ENCODE peak calls at places on chromosomes 7 and 10, in eight cellular contexts. P is GM06990, V is IMR-90, X is colonic mucosa, K is WERI-Rb-1, J is aorta, H is adrenal gland, U is endothelial cell of umbilical vein. R is an unnamed sample.

GRCh38 chr10:30190831-30191552 is 131.6 kb upstream of the JCAD start:
- DNase-seq in P (no peak), V (no peak), X (no peak), K (no peak), J (no peak), H (no peak), U (no peak), R (no peak)

GRCh38 chr7:53473371-53473770 is 437.9 kb downstream of the POM121L12 start:
- DNase-seq in P (no peak), V (no peak), X (no peak), K (no peak), J (no peak), H (no peak), U (no peak), R (no peak)

GRCh38 chr10:74586088-74586585 is 240.3 kb upstream of the KAT6B start:
- DNase-seq in P (peak; percentile 45), V (peak; percentile 23), X (no peak), K (peak; percentile 19), J (no peak), H (peak; percentile 27), U (peak; percentile 39), R (no peak)

GRCh38 chr7:129752760-129753159 is 141.2 kb downstream of the NRF1 start:
- DNase-seq in P (no peak), V (no peak), X (no peak), K (no peak), J (no peak), H (no peak), U (no peak), R (no peak)

GRCh38 chr10:110430369-110431273 is 67.1 kb upstream of the DUSP5 start:
- DNase-seq in P (no peak), V (no peak), X (no peak), K (no peak), J (no peak), H (no peak), U (no peak), R (peak; percentile 34)

GRCh38 chr7:116967254-116967922 is 14.1 kb downstream of the ST7 start:
- DNase-seq in P (no peak), V (no peak), X (no peak), K (no peak), J (no peak), H (no peak), U (no peak), R (no peak)

GRCh38 chr7:119090851-119091250 is 866.3 kb downstream of the ANKRD7 start:
- DNase-seq in P (no peak), V (no peak), X (no peak), K (no peak), J (no peak), H (no peak), U (no peak), R (no peak)

GRCh38 chr10:112115781-112116385 is 67.7 kb downstream of the GPAM start:
- DNase-seq in P (no peak), V (peak; percentile 18), X (peak; percentile 32), K (peak; percentile 56), J (no peak), H (peak; percentile 44), U (peak; percentile 27), R (no peak)

GRCh38 chr7:150417863-150418262 is 32.6 kb upstream of the GIMAP8 start:
- DNase-seq in P (no peak), V (no peak), X (peak; percentile 12), K (no peak), J (no peak), H (no peak), U (no peak), R (no peak)

GRCh38 chr10:47243356-47243755 is 56.6 kb upstream of the GDF10 start:
- DNase-seq in P (no peak), V (no peak), X (no peak), K (no peak), J (no peak), H (no peak), U (no peak), R (no peak)

GRCh38 chr10:103493911-103494877 is 689 bp downstream of the NEURL1 start:
- DNase-seq in P (peak; percentile 47), V (no peak), X (no peak), K (peak; percentile 29), J (no peak), H (no peak), U (no peak), R (peak; percentile 83)

GRCh38 chr7:23298141-23298851 is 843 bp upstream of the MALSU1 start:
- DNase-seq in P (no peak), V (peak; percentile 72), X (no peak), K (peak; percentile 48), J (no peak), H (no peak), U (no peak), R (peak; percentile 13)

GRCh38 chr10:93804200-93804599 is 46.5 kb downstream of the LGI1 start:
- DNase-seq in P (no peak), V (no peak), X (no peak), K (no peak), J (no peak), H (no peak), U (no peak), R (no peak)

GRCh38 chr10:28532223-28532508 is 752 bp upstream of the WAC start:
- DNase-seq in P (no peak), V (no peak), X (peak; percentile 52), K (no peak), J (peak; percentile 82), H (peak; percentile 59), U (no peak), R (no peak)

GRCh38 chr7:13282377-13282980 is 595.0 kb downstream of the ARL4A start:
- DNase-seq in P (no peak), V (peak; percentile 54), X (no peak), K (no peak), J (no peak), H (no peak), U (peak; percentile 30), R (no peak)

GRCh38 chr7:159149488-159149887 is 4.8 kb upstream of the VIPR2 start:
- DNase-seq in P (no peak), V (no peak), X (no peak), K (no peak), J (no peak), H (no peak), U (no peak), R (no peak)

GRCh38 chr7:116726713-116727431 is 54.9 kb downstream of the MET start:
- DNase-seq in P (no peak), V (no peak), X (no peak), K (peak; percentile 56), J (no peak), H (no peak), U (no peak), R (no peak)

GRCh38 chr7:130884437-130885417 is 150.7 kb upstream of the KLF14 start:
- DNase-seq in P (no peak), V (no peak), X (peak; percentile 51), K (no peak), J (no peak), H (no peak), U (no peak), R (no peak)
- H3K36me3 ChIP-seq in P (peaks cover 44% of the 10 kb centered on the region), V (peaks cover 78% of the 10 kb centered on the region), X (peaks cover 4% of the 10 kb centered on the region), K (no peaks in the 10 kb centered on the region), J (peaks cover 4% of the 10 kb centered on the region), H (peaks cover 35% of the 10 kb centered on the region), U (peaks cover 39% of the 10 kb centered on the region), R (no peaks in the 10 kb centered on the region)

GRCh38 chr10:18583575-18584270 is 67.7 kb downstream of the NSUN6 start:
- DNase-seq in P (no peak), V (no peak), X (no peak), K (no peak), J (no peak), H (no peak), U (peak; percentile 7), R (no peak)
- H3K36me3 ChIP-seq in P (peaks cover 8% of the 10 kb centered on the region), V (peaks cover 14% of the 10 kb centered on the region), X (no peaks in the 10 kb centered on the region), K (no peaks in the 10 kb centered on the region), J (no peaks in the 10 kb centered on the region), H (no peaks in the 10 kb centered on the region), U (no peaks in the 10 kb centered on the region), R (no peaks in the 10 kb centered on the region)

GRCh38 chr7:99624487-99624886 is 7.7 kb downstream of the ZSCAN25 start:
- DNase-seq in P (no peak), V (no peak), X (no peak), K (no peak), J (no peak), H (no peak), U (no peak), R (no peak)

GRCh38 chr7:99623091-99623693 is 6.4 kb downstream of the ZSCAN25 start:
- DNase-seq in P (no peak), V (no peak), X (no peak), K (no peak), J (no peak), H (no peak), U (no peak), R (no peak)

GRCh38 chr7:99623702-99624447 is 7.1 kb downstream of the ZSCAN25 start:
- DNase-seq in P (no peak), V (no peak), X (no peak), K (no peak), J (no peak), H (no peak), U (no peak), R (no peak)

GRCh38 chr7:99621271-99621670 is 4.5 kb downstream of the ZSCAN25 start:
- DNase-seq in P (no peak), V (no peak), X (no peak), K (no peak), J (no peak), H (no peak), U (no peak), R (no peak)

GRCh38 chr7:99622596-99622995 is 5.8 kb downstream of the ZSCAN25 start:
- DNase-seq in P (no peak), V (no peak), X (no peak), K (no peak), J (no peak), H (no peak), U (no peak), R (no peak)
- H3K36me3 ChIP-seq in P (peaks cover 35% of the 10 kb centered on the region), V (peaks cover 63% of the 10 kb centered on the region), X (peaks cover 6% of the 10 kb centered on the region), K (peaks cover 89% of the 10 kb centered on the region), J (peaks cover 4% of the 10 kb centered on the region), H (peaks cover 94% of the 10 kb centered on the region), U (peaks cover 23% of the 10 kb centered on the region), R (peaks cover 86% of the 10 kb centered on the region)

GRCh38 chr10:69397972-69398371 is 18.7 kb downstream of the TACR2 start:
- DNase-seq in P (no peak), V (peak; percentile 66), X (no peak), K (no peak), J (no peak), H (no peak), U (no peak), R (no peak)

GRCh38 chr10:69400936-69401335 is 15.8 kb downstream of the TACR2 start:
- DNase-seq in P (no peak), V (no peak), X (no peak), K (no peak), J (no peak), H (no peak), U (no peak), R (no peak)

GRCh38 chr10:69401416-69401815 is 15.3 kb downstream of the TACR2 start:
- DNase-seq in P (no peak), V (no peak), X (no peak), K (no peak), J (no peak), H (no peak), U (no peak), R (no peak)

GRCh38 chr10:69394020-69394419 is 22.7 kb downstream of the TACR2 start:
- DNase-seq in P (no peak), V (no peak), X (no peak), K (no peak), J (no peak), H (no peak), U (no peak), R (no peak)

DNA sequence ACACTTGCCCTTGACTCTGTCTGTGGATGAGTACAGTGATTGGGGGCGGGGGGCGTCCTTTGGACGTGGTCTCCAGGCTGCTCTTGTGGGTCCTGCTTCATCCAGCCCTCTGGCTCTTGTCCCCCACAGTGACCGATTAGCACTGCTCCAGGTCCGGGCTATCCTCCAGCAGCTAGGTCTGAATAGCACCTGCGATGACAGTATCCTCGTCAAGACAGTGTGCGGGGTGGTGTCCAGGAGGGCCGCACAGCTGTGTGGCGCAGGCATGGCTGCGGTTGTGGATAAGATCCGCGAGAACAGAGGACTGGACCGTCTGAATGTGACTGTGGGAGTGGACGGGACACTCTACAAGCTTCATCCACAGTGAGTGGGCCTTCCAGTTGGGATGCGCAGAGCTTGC is 18.3 kb downstream of the TACR2 start:
- DNase-seq in P (no peak), V (no peak), X (no peak), K (no peak), J (no peak), H (no peak), U (no peak), R (no peak)
- H3K36me3 ChIP-seq in P (peaks cover 24% of the 10 kb centered on the region), V (peaks cover 27% of the 10 kb centered on the region), X (no peaks in the 10 kb centered on the region), K (peaks cover 15% of the 10 kb centered on the region), J (no peaks in the 10 kb centered on the region), H (peaks cover 58% of the 10 kb centered on the region), U (peaks cover 6% of the 10 kb centered on the region), R (no peaks in the 10 kb centered on the region)